ENCODE peak calls at places on chromosomes 13 and 19, in nine cellular contexts. One of them, this sample, is unnamed.

GRCh38 chr19:772730-773436 is 22.0 kb downstream of the MISP start:
- DNase-seq in GM12865: no peak
- DNase-seq in stimulated activated naive CD8-positive, alpha-beta T cell treated with anti-CD3 and anti-CD28 coated beads, Interleukin-15, Interleukin-2, amounts not matched to agents 100 U/mL and 50 U/mL, for 24 hours: no peak
- DNase-seq in activated T-cell treated with anti-CD3 and anti-CD28 coated beads, Interleukin-2, amount 50 U/mL, for 72 hours: no peak
- DNase-seq in ascending aorta: no peak
- DNase-seq in mesenchymal stem cell: no peak
- DNase-seq in lung microvascular endothelial cell: no peak
- DNase-seq in osteoblast: peak; percentile 21
- DNase-seq in caudate nucleus: no peak
- DNase-seq in this sample: no peak

GRCh38 chr13:50873481-50873880 is 30.0 kb upstream of the DLEU7 start:
- DNase-seq in activated T-cell treated with anti-CD3 and anti-CD28 coated beads, Interleukin-2, amount 50 U/mL, for 72 hours: no peak
- DNase-seq in GM12865: no peak
- DNase-seq in caudate nucleus: no peak
- DNase-seq in mesenchymal stem cell: no peak
- DNase-seq in ascending aorta: no peak
- DNase-seq in stimulated activated naive CD8-positive, alpha-beta T cell treated with anti-CD3 and anti-CD28 coated beads, Interleukin-15, Interleukin-2, amounts not matched to agents 100 U/mL and 50 U/mL, for 24 hours: no peak
- DNase-seq in lung microvascular endothelial cell: no peak
- DNase-seq in osteoblast: no peak
- DNase-seq in this sample: no peak

GRCh38 chr13:71829542-71829941 is 37.5 kb downstream of the DACH1 start:
- DNase-seq in lung microvascular endothelial cell: no peak
- DNase-seq in osteoblast: no peak
- DNase-seq in mesenchymal stem cell: no peak
- DNase-seq in activated T-cell treated with anti-CD3 and anti-CD28 coated beads, Interleukin-2, amount 50 U/mL, for 72 hours: no peak
- DNase-seq in ascending aorta: no peak
- DNase-seq in caudate nucleus: no peak
- DNase-seq in GM12865: no peak
- DNase-seq in stimulated activated naive CD8-positive, alpha-beta T cell treated with anti-CD3 and anti-CD28 coated beads, Interleukin-15, Interleukin-2, amounts not matched to agents 100 U/mL and 50 U/mL, for 24 hours: no peak
- DNase-seq in this sample: no peak

GRCh38 chr19:34428549-34429285 is 536 bp downstream of the UBA2 start:
- DNase-seq in activated T-cell treated with anti-CD3 and anti-CD28 coated beads, Interleukin-2, amount 50 U/mL, for 72 hours: peak; percentile 35
- DNase-seq in mesenchymal stem cell: peak; percentile 64
- DNase-seq in caudate nucleus: no peak
- DNase-seq in GM12865: peak; percentile 42
- DNase-seq in osteoblast: peak; percentile 92
- DNase-seq in stimulated activated naive CD8-positive, alpha-beta T cell treated with anti-CD3 and anti-CD28 coated beads, Interleukin-15, Interleukin-2, amounts not matched to agents 100 U/mL and 50 U/mL, for 24 hours: no peak
- DNase-seq in lung microvascular endothelial cell: peak; percentile 43
- DNase-seq in ascending aorta: no peak
- DNase-seq in this sample: no peak

GRCh38 chr19:996051-996838 is 4.0 kb upstream of the GRIN3B start:
- DNase-seq in mesenchymal stem cell: peak; percentile 62
- DNase-seq in caudate nucleus: no peak
- DNase-seq in activated T-cell treated with anti-CD3 and anti-CD28 coated beads, Interleukin-2, amount 50 U/mL, for 72 hours: peak; percentile 74
- DNase-seq in GM12865: peak; percentile 82
- DNase-seq in stimulated activated naive CD8-positive, alpha-beta T cell treated with anti-CD3 and anti-CD28 coated beads, Interleukin-15, Interleukin-2, amounts not matched to agents 100 U/mL and 50 U/mL, for 24 hours: peak; percentile 74
- DNase-seq in osteoblast: peak; percentile 99
- DNase-seq in lung microvascular endothelial cell: peak; percentile 59
- DNase-seq in ascending aorta: no peak
- DNase-seq in this sample: no peak

GRCh38 chr13:106942558-106942957 is 374.6 kb upstream of the ARGLU1 start:
- DNase-seq in ascending aorta: no peak
- DNase-seq in lung microvascular endothelial cell: no peak
- DNase-seq in stimulated activated naive CD8-positive, alpha-beta T cell treated with anti-CD3 and anti-CD28 coated beads, Interleukin-15, Interleukin-2, amounts not matched to agents 100 U/mL and 50 U/mL, for 24 hours: no peak
- DNase-seq in osteoblast: no peak
- DNase-seq in GM12865: peak; percentile 27
- DNase-seq in mesenchymal stem cell: no peak
- DNase-seq in caudate nucleus: no peak
- DNase-seq in activated T-cell treated with anti-CD3 and anti-CD28 coated beads, Interleukin-2, amount 50 U/mL, for 72 hours: no peak
- DNase-seq in this sample: no peak

GRCh38 chr19:14363203-14364097 is 17.8 kb upstream of the ADGRE5 start:
- DNase-seq in osteoblast: peak; percentile 92
- DNase-seq in ascending aorta: peak; percentile 54
- DNase-seq in stimulated activated naive CD8-positive, alpha-beta T cell treated with anti-CD3 and anti-CD28 coated beads, Interleukin-15, Interleukin-2, amounts not matched to agents 100 U/mL and 50 U/mL, for 24 hours: peak; percentile 81
- DNase-seq in activated T-cell treated with anti-CD3 and anti-CD28 coated beads, Interleukin-2, amount 50 U/mL, for 72 hours: peak; percentile 75
- DNase-seq in lung microvascular endothelial cell: peak; percentile 41
- DNase-seq in mesenchymal stem cell: peak; percentile 58
- DNase-seq in caudate nucleus: no peak
- DNase-seq in GM12865: peak; percentile 63
- DNase-seq in this sample: peak; percentile 27

GRCh38 chr19:15595069-15595468 is 19.9 kb upstream of the CYP4F8 start:
- DNase-seq in mesenchymal stem cell: no peak
- DNase-seq in caudate nucleus: no peak
- DNase-seq in ascending aorta: no peak
- DNase-seq in lung microvascular endothelial cell: no peak
- DNase-seq in GM12865: no peak
- DNase-seq in stimulated activated naive CD8-positive, alpha-beta T cell treated with anti-CD3 and anti-CD28 coated beads, Interleukin-15, Interleukin-2, amounts not matched to agents 100 U/mL and 50 U/mL, for 24 hours: no peak
- DNase-seq in activated T-cell treated with anti-CD3 and anti-CD28 coated beads, Interleukin-2, amount 50 U/mL, for 72 hours: no peak
- DNase-seq in osteoblast: no peak
- DNase-seq in this sample: no peak

GRCh38 chr19:16204005-16204294 is 6.2 kb downstream of the AP1M1 start:
- DNase-seq in caudate nucleus: no peak
- DNase-seq in osteoblast: no peak
- DNase-seq in mesenchymal stem cell: no peak
- DNase-seq in stimulated activated naive CD8-positive, alpha-beta T cell treated with anti-CD3 and anti-CD28 coated beads, Interleukin-15, Interleukin-2, amounts not matched to agents 100 U/mL and 50 U/mL, for 24 hours: no peak
- DNase-seq in ascending aorta: no peak
- DNase-seq in activated T-cell treated with anti-CD3 and anti-CD28 coated beads, Interleukin-2, amount 50 U/mL, for 72 hours: no peak
- DNase-seq in lung microvascular endothelial cell: no peak
- DNase-seq in GM12865: no peak
- DNase-seq in this sample: no peak

GRCh38 chr13:40346592-40346991 is 319.8 kb downstream of the FOXO1 start:
- DNase-seq in caudate nucleus: no peak
- DNase-seq in activated T-cell treated with anti-CD3 and anti-CD28 coated beads, Interleukin-2, amount 50 U/mL, for 72 hours: no peak
- DNase-seq in ascending aorta: no peak
- DNase-seq in stimulated activated naive CD8-positive, alpha-beta T cell treated with anti-CD3 and anti-CD28 coated beads, Interleukin-15, Interleukin-2, amounts not matched to agents 100 U/mL and 50 U/mL, for 24 hours: no peak
- DNase-seq in GM12865: no peak
- DNase-seq in mesenchymal stem cell: no peak
- DNase-seq in lung microvascular endothelial cell: no peak
- DNase-seq in osteoblast: no peak
- DNase-seq in this sample: no peak

GRCh38 chr13:75705395-75705794 is 69.3 kb downstream of the LMO7 start:
- DNase-seq in mesenchymal stem cell: peak; percentile 60
- DNase-seq in activated T-cell treated with anti-CD3 and anti-CD28 coated beads, Interleukin-2, amount 50 U/mL, for 72 hours: no peak
- DNase-seq in lung microvascular endothelial cell: peak; percentile 90
- DNase-seq in stimulated activated naive CD8-positive, alpha-beta T cell treated with anti-CD3 and anti-CD28 coated beads, Interleukin-15, Interleukin-2, amounts not matched to agents 100 U/mL and 50 U/mL, for 24 hours: no peak
- DNase-seq in ascending aorta: no peak
- DNase-seq in GM12865: no peak
- DNase-seq in caudate nucleus: no peak
- DNase-seq in osteoblast: peak; percentile 73
- DNase-seq in this sample: no peak

GRCh38 chr13:32669030-32669646 is 82.9 kb downstream of the PDS5B start:
- DNase-seq in ascending aorta: no peak
- DNase-seq in osteoblast: no peak
- DNase-seq in caudate nucleus: no peak
- DNase-seq in GM12865: peak; percentile 70
- DNase-seq in mesenchymal stem cell: peak; percentile 64
- DNase-seq in activated T-cell treated with anti-CD3 and anti-CD28 coated beads, Interleukin-2, amount 50 U/mL, for 72 hours: no peak
- DNase-seq in stimulated activated naive CD8-positive, alpha-beta T cell treated with anti-CD3 and anti-CD28 coated beads, Interleukin-15, Interleukin-2, amounts not matched to agents 100 U/mL and 50 U/mL, for 24 hours: no peak
- DNase-seq in lung microvascular endothelial cell: peak; percentile 69
- DNase-seq in this sample: peak; percentile 37

GRCh38 chr13:111906816-111907215 is 160.1 kb upstream of the SOX1 start:
- DNase-seq in lung microvascular endothelial cell: no peak
- DNase-seq in ascending aorta: no peak
- DNase-seq in caudate nucleus: no peak
- DNase-seq in stimulated activated naive CD8-positive, alpha-beta T cell treated with anti-CD3 and anti-CD28 coated beads, Interleukin-15, Interleukin-2, amounts not matched to agents 100 U/mL and 50 U/mL, for 24 hours: no peak
- DNase-seq in activated T-cell treated with anti-CD3 and anti-CD28 coated beads, Interleukin-2, amount 50 U/mL, for 72 hours: no peak
- DNase-seq in osteoblast: no peak
- DNase-seq in mesenchymal stem cell: no peak
- DNase-seq in GM12865: no peak
- DNase-seq in this sample: no peak

GRCh38 chr13:75467009-75467728 is 14.8 kb downstream of the TBC1D4 start:
- DNase-seq in stimulated activated naive CD8-positive, alpha-beta T cell treated with anti-CD3 and anti-CD28 coated beads, Interleukin-15, Interleukin-2, amounts not matched to agents 100 U/mL and 50 U/mL, for 24 hours: no peak
- DNase-seq in osteoblast: no peak
- DNase-seq in ascending aorta: no peak
- DNase-seq in lung microvascular endothelial cell: no peak
- DNase-seq in activated T-cell treated with anti-CD3 and anti-CD28 coated beads, Interleukin-2, amount 50 U/mL, for 72 hours: no peak
- DNase-seq in mesenchymal stem cell: no peak
- DNase-seq in caudate nucleus: no peak
- DNase-seq in GM12865: no peak
- DNase-seq in this sample: no peak

GRCh38 chr19:30284209-30284608 is 88.0 kb upstream of the ZNF536 start:
- DNase-seq in caudate nucleus: no peak
- DNase-seq in lung microvascular endothelial cell: no peak
- DNase-seq in stimulated activated naive CD8-positive, alpha-beta T cell treated with anti-CD3 and anti-CD28 coated beads, Interleukin-15, Interleukin-2, amounts not matched to agents 100 U/mL and 50 U/mL, for 24 hours: no peak
- DNase-seq in GM12865: no peak
- DNase-seq in osteoblast: no peak
- DNase-seq in mesenchymal stem cell: no peak
- DNase-seq in activated T-cell treated with anti-CD3 and anti-CD28 coated beads, Interleukin-2, amount 50 U/mL, for 72 hours: no peak
- DNase-seq in ascending aorta: no peak
- DNase-seq in this sample: no peak

GRCh38 chr13:111210488-111210887 is 95.4 kb downstream of the ARHGEF7 start:
- DNase-seq in GM12865: no peak
- DNase-seq in osteoblast: peak; percentile 95
- DNase-seq in activated T-cell treated with anti-CD3 and anti-CD28 coated beads, Interleukin-2, amount 50 U/mL, for 72 hours: no peak
- DNase-seq in ascending aorta: no peak
- DNase-seq in lung microvascular endothelial cell: peak; percentile 54
- DNase-seq in caudate nucleus: peak; percentile 35
- DNase-seq in stimulated activated naive CD8-positive, alpha-beta T cell treated with anti-CD3 and anti-CD28 coated beads, Interleukin-15, Interleukin-2, amounts not matched to agents 100 U/mL and 50 U/mL, for 24 hours: no peak
- DNase-seq in mesenchymal stem cell: peak; percentile 89
- DNase-seq in this sample: no peak

GRCh38 chr19:35788205-35788960 is 13.0 kb downstream of the ARHGAP33 start:
- DNase-seq in GM12865: no peak
- DNase-seq in ascending aorta: no peak
- DNase-seq in lung microvascular endothelial cell: no peak
- DNase-seq in osteoblast: peak; percentile 92
- DNase-seq in stimulated activated naive CD8-positive, alpha-beta T cell treated with anti-CD3 and anti-CD28 coated beads, Interleukin-15, Interleukin-2, amounts not matched to agents 100 U/mL and 50 U/mL, for 24 hours: no peak
- DNase-seq in mesenchymal stem cell: no peak
- DNase-seq in caudate nucleus: no peak
- DNase-seq in activated T-cell treated with anti-CD3 and anti-CD28 coated beads, Interleukin-2, amount 50 U/mL, for 72 hours: no peak
- DNase-seq in this sample: no peak

GRCh38 chr13:33953203-33953602 is 135.3 kb downstream of the RFC3 start:
- DNase-seq in stimulated activated naive CD8-positive, alpha-beta T cell treated with anti-CD3 and anti-CD28 coated beads, Interleukin-15, Interleukin-2, amounts not matched to agents 100 U/mL and 50 U/mL, for 24 hours: no peak
- DNase-seq in caudate nucleus: no peak
- DNase-seq in ascending aorta: no peak
- DNase-seq in osteoblast: no peak
- DNase-seq in mesenchymal stem cell: no peak
- DNase-seq in lung microvascular endothelial cell: peak; percentile 44
- DNase-seq in GM12865: no peak
- DNase-seq in activated T-cell treated with anti-CD3 and anti-CD28 coated beads, Interleukin-2, amount 50 U/mL, for 72 hours: no peak
- DNase-seq in this sample: no peak

GRCh38 chr19:2207991-2208860 is 27.9 kb downstream of the PLEKHJ1 start:
- DNase-seq in mesenchymal stem cell: peak; percentile 91
- DNase-seq in osteoblast: peak; percentile 100
- DNase-seq in ascending aorta: no peak
- DNase-seq in lung microvascular endothelial cell: peak; percentile 79
- DNase-seq in activated T-cell treated with anti-CD3 and anti-CD28 coated beads, Interleukin-2, amount 50 U/mL, for 72 hours: peak; percentile 28
- DNase-seq in stimulated activated naive CD8-positive, alpha-beta T cell treated with anti-CD3 and anti-CD28 coated beads, Interleukin-15, Interleukin-2, amounts not matched to agents 100 U/mL and 50 U/mL, for 24 hours: peak; percentile 37
- DNase-seq in GM12865: peak; percentile 51
- DNase-seq in caudate nucleus: no peak
- DNase-seq in this sample: no peak

GRCh38 chr13:31320946-31321345 is 121.2 kb downstream of the B3GLCT start:
- DNase-seq in osteoblast: no peak
- DNase-seq in mesenchymal stem cell: no peak
- DNase-seq in ascending aorta: no peak
- DNase-seq in caudate nucleus: no peak
- DNase-seq in GM12865: no peak
- DNase-seq in stimulated activated naive CD8-positive, alpha-beta T cell treated with anti-CD3 and anti-CD28 coated beads, Interleukin-15, Interleukin-2, amounts not matched to agents 100 U/mL and 50 U/mL, for 24 hours: no peak
- DNase-seq in activated T-cell treated with anti-CD3 and anti-CD28 coated beads, Interleukin-2, amount 50 U/mL, for 72 hours: no peak
- DNase-seq in lung microvascular endothelial cell: no peak
- DNase-seq in this sample: no peak

GRCh38 chr13:80340643-80341097 is 256 bp downstream of the SPRY2 start:
- DNase-seq in osteoblast: no peak
- DNase-seq in lung microvascular endothelial cell: peak; percentile 84
- DNase-seq in caudate nucleus: peak; percentile 67
- DNase-seq in mesenchymal stem cell: peak; percentile 78
- DNase-seq in ascending aorta: no peak
- DNase-seq in stimulated activated naive CD8-positive, alpha-beta T cell treated with anti-CD3 and anti-CD28 coated beads, Interleukin-15, Interleukin-2, amounts not matched to agents 100 U/mL and 50 U/mL, for 24 hours: peak; percentile 19
- DNase-seq in GM12865: peak; percentile 29
- DNase-seq in activated T-cell treated with anti-CD3 and anti-CD28 coated beads, Interleukin-2, amount 50 U/mL, for 72 hours: peak; percentile 10
- DNase-seq in this sample: peak; percentile 72

GRCh38 chr19:13712767-13713201 is 51.5 kb upstream of the MRI1 start:
- DNase-seq in activated T-cell treated with anti-CD3 and anti-CD28 coated beads, Interleukin-2, amount 50 U/mL, for 72 hours: no peak
- DNase-seq in osteoblast: peak; percentile 32
- DNase-seq in stimulated activated naive CD8-positive, alpha-beta T cell treated with anti-CD3 and anti-CD28 coated beads, Interleukin-15, Interleukin-2, amounts not matched to agents 100 U/mL and 50 U/mL, for 24 hours: no peak
- DNase-seq in GM12865: no peak
- DNase-seq in ascending aorta: no peak
- DNase-seq in caudate nucleus: peak; percentile 36
- DNase-seq in lung microvascular endothelial cell: no peak
- DNase-seq in mesenchymal stem cell: no peak
- DNase-seq in this sample: no peak

GRCh38 chr13:108435393-108436149 is 166.1 kb downstream of the TNFSF13B start:
- DNase-seq in mesenchymal stem cell: no peak
- DNase-seq in osteoblast: no peak
- DNase-seq in GM12865: no peak
- DNase-seq in activated T-cell treated with anti-CD3 and anti-CD28 coated beads, Interleukin-2, amount 50 U/mL, for 72 hours: no peak
- DNase-seq in stimulated activated naive CD8-positive, alpha-beta T cell treated with anti-CD3 and anti-CD28 coated beads, Interleukin-15, Interleukin-2, amounts not matched to agents 100 U/mL and 50 U/mL, for 24 hours: no peak
- DNase-seq in ascending aorta: no peak
- DNase-seq in lung microvascular endothelial cell: no peak
- DNase-seq in caudate nucleus: no peak
- DNase-seq in this sample: no peak

GRCh38 chr13:57799624-57800023 is 168.1 kb downstream of the PCDH17 start:
- DNase-seq in lung microvascular endothelial cell: no peak
- DNase-seq in GM12865: no peak
- DNase-seq in stimulated activated naive CD8-positive, alpha-beta T cell treated with anti-CD3 and anti-CD28 coated beads, Interleukin-15, Interleukin-2, amounts not matched to agents 100 U/mL and 50 U/mL, for 24 hours: no peak
- DNase-seq in activated T-cell treated with anti-CD3 and anti-CD28 coated beads, Interleukin-2, amount 50 U/mL, for 72 hours: no peak
- DNase-seq in osteoblast: no peak
- DNase-seq in mesenchymal stem cell: no peak
- DNase-seq in caudate nucleus: no peak
- DNase-seq in ascending aorta: no peak
- DNase-seq in this sample: no peak

GRCh38 chr13:101449971-101450748 is 2.3 kb upstream of the ITGBL1 start:
- DNase-seq in mesenchymal stem cell: peak; percentile 83
- DNase-seq in stimulated activated naive CD8-positive, alpha-beta T cell treated with anti-CD3 and anti-CD28 coated beads, Interleukin-15, Interleukin-2, amounts not matched to agents 100 U/mL and 50 U/mL, for 24 hours: no peak
- DNase-seq in ascending aorta: no peak
- DNase-seq in osteoblast: peak; percentile 86
- DNase-seq in activated T-cell treated with anti-CD3 and anti-CD28 coated beads, Interleukin-2, amount 50 U/mL, for 72 hours: no peak
- DNase-seq in lung microvascular endothelial cell: peak; percentile 89
- DNase-seq in GM12865: no peak
- DNase-seq in caudate nucleus: no peak
- DNase-seq in this sample: no peak